ENCODE peak calls at places on chromosomes 12 and 14, in ten cellular contexts. I is T-cell; A is AG08395; C is A549; F is activated CD4-positive, alpha-beta T cell treated with anti-CD3 and anti-CD28 coated beads, Interleukin-2, amount 10 ng/mL, durations not matched to agents 7 days and 5 days; Q is renal cortical epithelial cell; W is GM04503; R is foreskin fibroblast; T is fibroblast of the aortic adventitia; J is activated B cell treated with CpG ODN at 0.5 μM for 24 hours. B is an unnamed sample.

GRCh38 chr12:76226397-76226796 is 121.8 kb downstream of the BBS10 start:
- DNase-seq in I (no peak), A (no peak), C (no peak), F (no peak), Q (no peak), W (no peak), R (peak), T (peak), J (no peak), B (peak)

GRCh38 chr12:122471324-122472226 is 29.2 kb downstream of the ZCCHC8 start:
- DNase-seq in I (no peak), A (peak), C (peak), F (peak), Q (peak), W (no peak), R (peak), T (peak), J (no peak), B (peak)

GRCh38 chr12:6540181-6540877 is 6.0 kb downstream of the GAPDH start:
- DNase-seq in I (no peak), A (peak), C (peak), F (peak), Q (peak), W (peak), R (peak), T (peak), J (no peak), B (peak)

GRCh38 chr12:31466768-31467167 is 124.2 kb downstream of the DENND5B start:
- DNase-seq in I (no peak), A (no peak), C (no peak), F (no peak), Q (peak), W (no peak), R (peak), T (no peak), J (no peak), B (peak)

GRCh38 chr14:51534623-51535022 is 117.1 kb upstream of the FRMD6 start:
- DNase-seq in I (no peak), A (no peak), C (no peak), F (no peak), Q (peak), W (no peak), R (peak), T (no peak), J (no peak), B (peak)

GRCh38 chr12:64007853-64008252 is 163.4 kb downstream of the SRGAP1 start:
- DNase-seq in I (no peak), A (no peak), C (no peak), F (no peak), Q (no peak), W (no peak), R (no peak), T (peak), J (no peak), B (peak)

GRCh38 chr12:7139213-7139612 is 9.0 kb downstream of the CLSTN3 start:
- DNase-seq in I (no peak), A (no peak), C (no peak), F (no peak), Q (no peak), W (no peak), R (no peak), T (no peak), J (no peak), B (no peak)

GRCh38 chr12:104602426-104602825 is 145.7 kb downstream of the CHST11 start:
- DNase-seq in I (no peak), A (no peak), C (no peak), F (no peak), Q (no peak), W (no peak), R (no peak), T (no peak), J (no peak), B (no peak)

GRCh38 chr12:57096748-57097553 is 8.0 kb downstream of the NAB2 start:
- DNase-seq in I (no peak), A (no peak), C (no peak), F (no peak), Q (no peak), W (no peak), R (no peak), T (no peak), J (no peak), B (no peak)

GRCh38 chr14:52695481-52696091 is at the start of gene ERO1A:
- DNase-seq in I (peak), A (peak), C (peak), F (peak), Q (peak), W (peak), R (peak), T (peak), J (peak), B (peak)

GRCh38 chr12:49809369-49810158 is 18.6 kb downstream of the NCKAP5L start:
- DNase-seq in I (no peak), A (peak), C (no peak), F (no peak), Q (no peak), W (no peak), R (peak), T (peak), J (no peak), B (no peak)

GRCh38 chr12:21813125-21813524 is 38.6 kb upstream of the KCNJ8 start:
- DNase-seq in I (no peak), A (no peak), C (no peak), F (no peak), Q (no peak), W (no peak), R (no peak), T (no peak), J (no peak), B (no peak)

GRCh38 chr14:23829736-23830474 is 123.7 kb upstream of the DHRS4 start:
- DNase-seq in I (no peak), A (peak), C (peak), F (no peak), Q (peak), W (peak), R (peak), T (peak), J (no peak), B (peak)

GRCh38 chr12:62632521-62632920 is 165.9 kb downstream of the MON2 start:
- DNase-seq in I (no peak), A (peak), C (no peak), F (no peak), Q (no peak), W (peak), R (peak), T (peak), J (peak), B (peak)

GRCh38 chr12:132176920-132177551 is 32.8 kb downstream of the NOC4L start:
- DNase-seq in I (no peak), A (no peak), C (no peak), F (no peak), Q (no peak), W (no peak), R (no peak), T (no peak), J (no peak), B (no peak)

GRCh38 chr12:52235822-52236291 is 2.8 kb downstream of the KRT7 start:
- DNase-seq in I (no peak), A (no peak), C (no peak), F (no peak), Q (no peak), W (no peak), R (no peak), T (no peak), J (no peak), B (no peak)

GRCh38 chr12:103698752-103699540 is 111.9 kb downstream of the STAB2 start:
- DNase-seq in I (no peak), A (no peak), C (no peak), F (no peak), Q (no peak), W (no peak), R (no peak), T (peak), J (no peak), B (no peak)

GRCh38 chr12:45282411-45282810 is 66.5 kb downstream of the ANO6 start:
- DNase-seq in I (no peak), A (no peak), C (no peak), F (no peak), Q (no peak), W (no peak), R (no peak), T (no peak), J (no peak), B (no peak)

GRCh38 chr12:89507015-89507824 is 17.4 kb downstream of the GALNT4 start:
- DNase-seq in I (no peak), A (no peak), C (peak), F (no peak), Q (peak), W (no peak), R (no peak), T (no peak), J (no peak), B (no peak)

GRCh38 chr12:41230756-41231155 is 42.6 kb downstream of the PDZRN4 start:
- DNase-seq in I (no peak), A (no peak), C (no peak), F (no peak), Q (no peak), W (no peak), R (no peak), T (no peak), J (no peak), B (no peak)

GRCh38 chr12:6049992-6050391 is 74.5 kb downstream of the VWF start:
- DNase-seq in I (no peak), A (no peak), C (no peak), F (no peak), Q (no peak), W (no peak), R (no peak), T (no peak), J (no peak), B (no peak)

GRCh38 chr14:67483599-67484270 is 4.8 kb downstream of the TMEM229B start:
- DNase-seq in I (no peak), A (no peak), C (no peak), F (no peak), Q (no peak), W (no peak), R (no peak), T (no peak), J (no peak), B (no peak)

GRCh38 chr14:103483600-103483999 is 39.0 kb downstream of the CKB start:
- DNase-seq in I (no peak), A (peak), C (no peak), F (no peak), Q (peak), W (peak), R (peak), T (peak), J (no peak), B (peak)

GRCh38 chr12:68237523-68238070 is 12.0 kb upstream of the IL26 start:
- DNase-seq in I (no peak), A (peak), C (no peak), F (no peak), Q (no peak), W (peak), R (peak), T (peak), J (no peak), B (no peak)

GRCh38 chr12:6866163-6866919 is 990 bp upstream of the TPI1 start:
- DNase-seq in I (no peak), A (no peak), C (no peak), F (no peak), Q (no peak), W (no peak), R (peak), T (no peak), J (no peak), B (no peak)